ENCODE peak calls at places on chromosomes 3 and 15, in six cellular contexts. F is mesendoderm, T is fibroblast of lung, M is cardiac fibroblast, G is BE2C, J is upper lobe of right lung. S is an unnamed sample.

GRCh38 chr3:110971010-110971585 is 100.5 kb upstream of the NECTIN3 start:
- DNase-seq in F (no peak), T (no peak), M (no peak), G (no peak), J (no peak), S (no peak)

GRCh38 chr3:48826451-48826850 is 21.2 kb downstream of the PRKAR2A start:
- DNase-seq in F (no peak), T (peak; percentile 97), M (peak; percentile 93), G (no peak), J (no peak), S (peak; percentile 83)

GRCh38 chr15:75167588-75168076 is 34.0 kb upstream of the C15orf39 start:
- DNase-seq in F (no peak), T (peak; percentile 79), M (peak; percentile 55), G (no peak), J (no peak), S (no peak)

GRCh38 chr3:53501203-53501602 is 6.8 kb downstream of the CACNA1D start:
- DNase-seq in F (no peak), T (no peak), M (no peak), G (no peak), J (no peak), S (no peak)

GRCh38 chr3:159246385-159246784 is 444.5 kb downstream of the MFSD1 start:
- DNase-seq in F (no peak), T (no peak), M (no peak), G (no peak), J (no peak), S (no peak)

GRCh38 chr3:88460369-88460768 is 310.6 kb downstream of the C3orf38 start:
- DNase-seq in F (no peak), T (no peak), M (no peak), G (no peak), J (no peak), S (no peak)

GRCh38 chr3:193978446-193978845 is 157.5 kb upstream of the HES1 start:
- DNase-seq in F (no peak), T (peak; percentile 78), M (no peak), G (no peak), J (no peak), S (no peak)

GRCh38 chr3:61638721-61639120 is 77.3 kb downstream of the PTPRG start:
- DNase-seq in F (no peak), T (peak; percentile 32), M (no peak), G (no peak), J (no peak), S (peak; percentile 4)

GRCh38 chr3:78022232-78022631 is 982.3 kb downstream of the ROBO2 start:
- DNase-seq in F (no peak), T (no peak), M (no peak), G (no peak), J (no peak), S (no peak)

GRCh38 chr15:65258370-65258769 is 28.3 kb downstream of the PARP16 start:
- DNase-seq in F (no peak), T (no peak), M (no peak), G (no peak), J (no peak), S (no peak)

GRCh38 chr3:107705046-107705445 is 182.3 kb downstream of the BBX start:
- DNase-seq in F (no peak), T (peak; percentile 3), M (no peak), G (no peak), J (no peak), S (peak; percentile 45)

GRCh38 chr15:93152951-93153350 is 63.9 kb upstream of the RGMA start:
- DNase-seq in F (no peak), T (peak; percentile 20), M (peak; percentile 34), G (no peak), J (no peak), S (no peak)

GRCh38 chr15:38539008-38539343 is 25.6 kb downstream of the RASGRP1 start:
- DNase-seq in F (no peak), T (no peak), M (no peak), G (no peak), J (no peak), S (no peak)

GRCh38 chr3:23079976-23080375 is 123.2 kb upstream of the UBE2E2 start:
- DNase-seq in F (no peak), T (peak; percentile 25), M (peak; percentile 15), G (no peak), J (no peak), S (no peak)

GRCh38 chr15:95918525-95918924 is 412.0 kb upstream of the NR2F2 start:
- DNase-seq in F (no peak), T (no peak), M (no peak), G (no peak), J (no peak), S (no peak)

GRCh38 chr3:61903931-61904657 is 342.7 kb downstream of the PTPRG start:
- DNase-seq in F (no peak), T (peak; percentile 43), M (peak; percentile 58), G (peak; percentile 14), J (no peak), S (peak; percentile 27)

GRCh38 chr3:158918008-158918407 is 116.2 kb downstream of the MFSD1 start:
- DNase-seq in F (peak; percentile 86), T (peak; percentile 80), M (peak; percentile 56), G (peak; percentile 43), J (no peak), S (peak; percentile 81)

GRCh38 chr15:96494530-96494929 is 164.0 kb downstream of the NR2F2 start:
- DNase-seq in F (no peak), T (no peak), M (no peak), G (no peak), J (no peak), S (no peak)

GRCh38 chr3:72938471-72939265 is 50.8 kb downstream of the GXYLT2 start:
- DNase-seq in F (peak; percentile 97), T (peak; percentile 98), M (peak; percentile 99), G (peak; percentile 51), J (no peak), S (peak; percentile 85)

GRCh38 chr3:188830955-188831354 is 340.8 kb upstream of the TPRG1 start:
- DNase-seq in F (no peak), T (no peak), M (peak; percentile 20), G (peak; percentile 22), J (no peak), S (no peak)

GRCh38 chr15:66611257-66612053 is 45.7 kb upstream of the LCTL start:
- DNase-seq in F (no peak), T (no peak), M (no peak), G (no peak), J (peak; percentile 72), S (no peak)

GRCh38 chr15:100235030-100235617 is 106.7 kb downstream of the ADAMTS17 start:
- DNase-seq in F (no peak), T (no peak), M (no peak), G (no peak), J (no peak), S (no peak)

GRCh38 chr3:72744330-72744729 is 103.9 kb downstream of the SHQ1 start:
- DNase-seq in F (peak; percentile 96), T (no peak), M (no peak), G (no peak), J (no peak), S (no peak)

GRCh38 chr3:62051506-62051905 is 321.8 kb downstream of the FEZF2 start:
- DNase-seq in F (peak; percentile 56), T (peak; percentile 20), M (peak; percentile 43), G (peak; percentile 51), J (no peak), S (no peak)

GRCh38 chr15:55060831-55061230 is 135.9 kb downstream of the RSL24D1 start:
- DNase-seq in F (no peak), T (no peak), M (no peak), G (no peak), J (no peak), S (no peak)

GRCh38 chr15:65841121-65841930 is 28.0 kb upstream of the RAB11A start:
- DNase-seq in F (no peak), T (peak; percentile 30), M (peak; percentile 56), G (no peak), J (peak; percentile 78), S (no peak)

GRCh38 chr3:89113887-89114840 is 6.7 kb downstream of the EPHA3 start:
- DNase-seq in F (peak; percentile 88), T (peak; percentile 70), M (peak; percentile 50), G (peak; percentile 64), J (peak; percentile 83), S (peak; percentile 38)

GRCh38 chr15:73947651-73948050 is 21.4 kb downstream of the LOXL1 start:
- DNase-seq in F (no peak), T (no peak), M (no peak), G (no peak), J (peak; percentile 46), S (no peak)

GRCh38 chr3:1611824-1612223 is 486.8 kb upstream of the CNTN4 start:
- DNase-seq in F (peak; percentile 11), T (no peak), M (no peak), G (no peak), J (no peak), S (no peak)

GRCh38 chr3:136882575-136882974 is 20.6 kb downstream of the NCK1 start:
- DNase-seq in F (peak; percentile 19), T (no peak), M (no peak), G (no peak), J (no peak), S (no peak)

S was measured in AG08395.